ENCODE peak calls at places on chromosomes 12 and 14, in six cellular contexts. N is activated CD4-positive, alpha-beta T cell treated with anti-CD3 and anti-CD28 coated beads, Interleukin-2, amount 10 ng/mL, durations not matched to agents 7 days and 5 days; J is activated CD8-positive, alpha-beta T cell treated with anti-CD3 and anti-CD28 coated beads, Interleukin-2, amount 10 ng/mL, durations not matched to agents 7 days and 5 days; Z is hippocampal formation; M is stimulated activated CD8-positive, alpha-beta memory T cell treated with anti-CD3 and anti-CD28 coated beads, Interleukin-12 subunit alpha, Interleukin-12 subunit beta, amount 100 ng/mL, for 1 hour; T is substantia nigra. B is an unnamed sample.

GRCh38 chr14:38297681-38298080 is 41.8 kb upstream of the CLEC14A start:
- DNase-seq in Z (no peak), N (no peak), M (no peak), T (no peak), J (no peak), B (no peak)

GRCh38 chr12:77120695-77121094 is 55.3 kb upstream of the E2F7 start:
- DNase-seq in N (no peak), J (no peak), T (no peak), Z (no peak), M (no peak), B (no peak)

GRCh38 chr14:52055215-52055614 is 13.6 kb downstream of the NID2 start:
- DNase-seq in J (no peak), T (no peak), N (no peak), Z (no peak), M (no peak), B (no peak)

GRCh38 chr12:122021193-122021821 is 377 bp upstream of the BCL7A start:
- DNase-seq in T (no peak), M (no peak), J (peak; percentile 25), Z (no peak), N (peak; percentile 24), B (peak; percentile 24)

GRCh38 chr12:64780220-64780530 is 21.0 kb upstream of the GNS start:
- DNase-seq in Z (no peak), N (no peak), M (no peak), T (no peak), J (no peak), B (no peak)

GRCh38 chr12:44433647-44434046 is 442.5 kb downstream of the NELL2 start:
- DNase-seq in J (no peak), N (no peak), M (no peak), T (no peak), Z (no peak), B (no peak)

GRCh38 chr14:105395538-105395854 is 2.8 kb upstream of the TEX22 start:
- DNase-seq in T (no peak), Z (no peak), N (no peak), M (no peak), J (no peak), B (no peak)

GRCh38 chr12:3081886-3082285 is 4.7 kb downstream of the TSPAN9 start:
- DNase-seq in N (no peak), J (no peak), M (no peak), T (no peak), Z (no peak), B (no peak)

GRCh38 chr12:54068423-54069070 is 14.9 kb downstream of the HOXC4 start:
- DNase-seq in T (no peak), M (no peak), Z (no peak), J (no peak), N (no peak), B (no peak)

GRCh38 chr12:67910360-67911292 is 78.6 kb upstream of the IFNG-AS1 start:
- DNase-seq in J (no peak), Z (no peak), N (no peak), T (no peak), M (no peak), B (no peak)

GRCh38 chr14:33280646-33281045 is 342.0 kb downstream of the NPAS3 start:
- DNase-seq in N (no peak), T (no peak), J (no peak), Z (no peak), M (no peak), B (no peak)

GRCh38 chr14:64723691-64724577 is 19.7 kb downstream of the PLEKHG3 start:
- DNase-seq in N (no peak), T (no peak), M (no peak), Z (no peak), J (no peak), B (no peak)

GRCh38 chr12:45263587-45263986 is 47.7 kb downstream of the ANO6 start:
- DNase-seq in N (no peak), T (no peak), J (no peak), Z (no peak), M (no peak), B (no peak)

GRCh38 chr14:92577321-92577742 is 63.8 kb downstream of the RIN3 start:
- DNase-seq in N (peak; percentile 54), M (no peak), Z (no peak), T (no peak), J (peak; percentile 72), B (peak; percentile 7)

GRCh38 chr12:127640181-127640886 is 626.6 kb upstream of the TMEM132C start:
- DNase-seq in M (no peak), T (no peak), N (no peak), Z (no peak), J (no peak), B (no peak)

GRCh38 chr12:3596703-3597472 is 105.9 kb downstream of the PRMT8 start:
- DNase-seq in T (no peak), Z (no peak), M (no peak), N (no peak), J (no peak), B (no peak)

GRCh38 chr12:92593734-92594402 is 108.9 kb upstream of the PLEKHG7 start:
- DNase-seq in Z (no peak), M (peak; percentile 68), T (no peak), N (peak; percentile 79), J (peak; percentile 85), B (peak; percentile 96)

GRCh38 chr14:74211945-74212580 is 27.2 kb upstream of the VSX2 start:
- DNase-seq in M (no peak), N (no peak), T (no peak), Z (no peak), J (no peak), B (no peak)

GRCh38 chr14:83779266-83779665 is 1750.7 kb upstream of the FLRT2 start:
- DNase-seq in J (no peak), N (no peak), Z (no peak), M (no peak), T (no peak), B (no peak)

GRCh38 chr14:102279688-102280348 is 25.1 kb downstream of the MOK start:
- DNase-seq in J (no peak), T (no peak), N (no peak), M (no peak), Z (no peak), B (no peak)

GRCh38 chr14:30450620-30451019 is 108.3 kb upstream of the G2E3 start:
- DNase-seq in M (no peak), J (no peak), Z (no peak), T (no peak), N (no peak), B (no peak)

GRCh38 chr12:89470741-89471504 is 53.7 kb downstream of the GALNT4 start:
- DNase-seq in T (no peak), M (no peak), N (peak; percentile 36), J (no peak), Z (peak; percentile 79), B (no peak)

GRCh38 chr14:50928002-50928635 is 16.2 kb downstream of the PYGL start:
- DNase-seq in J (no peak), M (no peak), T (no peak), N (no peak), Z (no peak), B (no peak)

GRCh38 chr14:102957222-102957621 is 34.8 kb downstream of the AMN start:
- DNase-seq in T (no peak), N (no peak), Z (no peak), J (no peak), M (no peak), B (no peak)

GRCh38 chr14:106831322-106831720 is 1304.9 kb downstream of the TMEM121 start:
- DNase-seq in Z (no peak), M (peak; percentile 12), T (no peak), J (peak; percentile 70), N (peak; percentile 60), B (peak; percentile 28)

GRCh38 chr12:93042684-93043083 is 113.6 kb upstream of the EEA1 start:
- DNase-seq in Z (no peak), N (no peak), T (no peak), J (no peak), M (no peak), B (no peak)

GRCh38 chr12:56014205-56014604 is 6.6 kb upstream of the IKZF4 start:
- DNase-seq in Z (no peak), N (no peak), M (no peak), T (no peak), J (no peak), B (no peak)

GRCh38 chr14:90681889-90682429 is 134.3 kb downstream of the TTC7B start:
- DNase-seq in T (no peak), Z (no peak), J (no peak), N (no peak), M (no peak), B (no peak)

GRCh38 chr12:5305425-5305824 is 126.5 kb upstream of the NTF3 start:
- DNase-seq in M (no peak), Z (no peak), T (no peak), N (no peak), J (no peak), B (no peak)

GRCh38 chr12:34398706-34399630 is 376.7 kb downstream of the ALG10 start:
- DNase-seq in M (no peak), T (no peak), J (no peak), Z (no peak), N (no peak), B (no peak)

GRCh38 chr12:25083211-25083610 is 111.7 kb downstream of the DNAI7 start:
- DNase-seq in N (no peak), J (no peak), T (no peak), M (no peak), Z (no peak), B (no peak)

GRCh38 chr12:44875417-44875953 is 630 bp downstream of the NELL2 start:
- DNase-seq in J (peak; percentile 33), Z (no peak), M (no peak), N (peak; percentile 9), T (no peak), B (no peak)

GRCh38 chr14:55545779-55546178 is 34.2 kb upstream of the KTN1 start:
- DNase-seq in M (no peak), T (no peak), N (no peak), J (no peak), Z (no peak), B (no peak)

GRCh38 chr12:113066806-113067400 is 10.4 kb downstream of the DTX1 start:
- DNase-seq in J (no peak), T (no peak), N (no peak), Z (no peak), M (no peak), B (no peak)

GRCh38 chr14:91127411-91127810 is 13.5 kb downstream of the DGLUCY start:
- DNase-seq in M (no peak), Z (no peak), J (no peak), N (no peak), T (no peak), B (no peak)

B was measured in stimulated activated naive CD4-positive, alpha-beta T cell.